ENCODE peak calls at places on chromosome 2, in ten cellular contexts. C, K, Z, M, F, S, B, I, A and N are unnamed samples.

GRCh38 chr2:74984947-74985637 is 26.6 kb downstream of the POLE4 start:
- DNase-seq in C (no peak), K (no peak), Z (no peak), M (no peak), F (no peak), S (no peak), B (no peak), I (no peak), A (no peak), N (no peak)

GRCh38 chr2:86410581-86410980 is 30.6 kb upstream of the KDM3A start:
- DNase-seq in C (no peak), K (no peak), Z (no peak), M (no peak), F (no peak), S (no peak), B (no peak), I (no peak), A (no peak), N (no peak)

GRCh38 chr2:9030882-9031645 is 27.6 kb upstream of the MBOAT2 start:
- DNase-seq in C (no peak), K (no peak), Z (no peak), M (no peak), F (peak), S (peak), B (no peak), I (no peak), A (no peak), N (no peak)

GRCh38 chr2:219175928-219176817 is 552 bp downstream of the CNPPD1 start:
- DNase-seq in C (peak), K (peak), Z (no peak), M (no peak), F (peak), S (peak), B (no peak), I (peak), A (peak), N (no peak)

GRCh38 chr2:210199186-210199765 is 26.0 kb downstream of the ACADL start:
- DNase-seq in C (no peak), K (no peak), Z (no peak), M (no peak), F (peak), S (peak), B (no peak), I (no peak), A (no peak), N (no peak)

GRCh38 chr2:32626591-32627221 is 1.1 kb upstream of the TTC27 start:
- DNase-seq in C (no peak), K (no peak), Z (no peak), M (no peak), F (no peak), S (no peak), B (no peak), I (no peak), A (no peak), N (no peak)

GRCh38 chr2:240223631-240224030 is 83.2 kb upstream of the OTOS start:
- DNase-seq in C (no peak), K (no peak), Z (no peak), M (no peak), F (no peak), S (no peak), B (no peak), I (no peak), A (no peak), N (no peak)

GRCh38 chr2:212536385-212537310 is 2.0 kb downstream of the ERBB4 start:
- DNase-seq in C (no peak), K (no peak), Z (no peak), M (no peak), F (no peak), S (no peak), B (no peak), I (peak), A (no peak), N (no peak)

GRCh38 chr2:7070483-7070882 is 153.3 kb downstream of the RNF144A start:
- DNase-seq in C (no peak), K (no peak), Z (no peak), M (no peak), F (no peak), S (no peak), B (no peak), I (no peak), A (no peak), N (no peak)

GRCh38 chr2:173119069-173119807 is 43.6 kb downstream of the MAP3K20 start:
- DNase-seq in C (peak), K (peak), Z (no peak), M (no peak), F (peak), S (no peak), B (no peak), I (no peak), A (no peak), N (no peak)

GRCh38 chr2:151051584-151052220 is 210.0 kb downstream of the RBM43 start:
- DNase-seq in C (peak), K (no peak), Z (no peak), M (peak), F (peak), S (peak), B (no peak), I (no peak), A (no peak), N (no peak)

GRCh38 chr2:71498261-71498701 is 44.9 kb downstream of the DYSF start:
- DNase-seq in C (no peak), K (no peak), Z (no peak), M (peak), F (peak), S (peak), B (peak), I (no peak), A (no peak), N (no peak)

GRCh38 chr2:136060401-136060940 is 57.5 kb downstream of the CXCR4 start:
- DNase-seq in C (no peak), K (no peak), Z (no peak), M (no peak), F (peak), S (no peak), B (no peak), I (no peak), A (no peak), N (no peak)

GRCh38 chr2:239193925-239194687 is 206.7 kb downstream of the HDAC4 start:
- DNase-seq in C (no peak), K (no peak), Z (no peak), M (no peak), F (no peak), S (no peak), B (no peak), I (no peak), A (peak), N (no peak)
- TF ChIP-seq CTCF in C (no peak), K (no peak), Z (no peak), M (no peak), F (peak), S (no peak), B (peak), I (no peak), A (no peak), N (no peak)

GRCh38 chr2:10169053-10169578 is 46.6 kb downstream of the RRM2 start:
- DNase-seq in C (no peak), K (no peak), Z (no peak), M (no peak), F (no peak), S (no peak), B (no peak), I (no peak), A (no peak), N (no peak)
- TF ChIP-seq CTCF in C (no peak), K (no peak), Z (no peak), M (no peak), F (no peak), S (no peak), B (no peak), I (no peak), A (no peak), N (no peak)

GRCh38 chr2:96546321-96546720 is 9.8 kb downstream of the ARID5A start:
- DNase-seq in C (no peak), K (no peak), Z (no peak), M (no peak), F (no peak), S (no peak), B (no peak), I (no peak), A (no peak), N (no peak)

GRCh38 chr2:96546797-96547196 is 10.2 kb downstream of the ARID5A start:
- DNase-seq in C (no peak), K (no peak), Z (no peak), M (no peak), F (no peak), S (no peak), B (no peak), I (no peak), A (no peak), N (no peak)

GRCh38 chr2:96547751-96548161 is 11.2 kb downstream of the ARID5A start:
- DNase-seq in C (no peak), K (no peak), Z (no peak), M (no peak), F (peak), S (no peak), B (no peak), I (no peak), A (no peak), N (no peak)

GRCh38 chr2:96548558-96549465 is 12.3 kb downstream of the ARID5A start:
- DNase-seq in C (no peak), K (no peak), Z (no peak), M (no peak), F (no peak), S (no peak), B (no peak), I (no peak), A (no peak), N (peak)

GRCh38 chr2:96547203-96547641 is 10.7 kb downstream of the ARID5A start:
- DNase-seq in C (no peak), K (no peak), Z (no peak), M (no peak), F (no peak), S (no peak), B (no peak), I (no peak), A (no peak), N (no peak)
- TF ChIP-seq CTCF in C (no peak), K (no peak), Z (no peak), M (no peak), F (no peak), S (no peak), B (no peak), I (no peak), A (no peak), N (no peak)

GRCh38 chr2:241885701-241886643 is 16.4 kb downstream of the RTP5 start:
- DNase-seq in C (no peak), K (no peak), Z (no peak), M (no peak), F (no peak), S (no peak), B (no peak), I (no peak), A (no peak), N (no peak)

GRCh38 chr2:241884951-241885700 is 15.6 kb downstream of the RTP5 start:
- DNase-seq in C (no peak), K (peak), Z (no peak), M (no peak), F (no peak), S (no peak), B (no peak), I (no peak), A (no peak), N (no peak)

GRCh38 chr2:241879326-241879725 is 9.8 kb downstream of the RTP5 start:
- DNase-seq in C (no peak), K (peak), Z (no peak), M (no peak), F (no peak), S (no peak), B (no peak), I (no peak), A (no peak), N (no peak)

GRCh38 chr2:241880311-241881073 is 11.0 kb downstream of the RTP5 start:
- DNase-seq in C (no peak), K (peak), Z (no peak), M (no peak), F (no peak), S (no peak), B (no peak), I (no peak), A (no peak), N (no peak)

GRCh38 chr2:241882090-241882625 is 12.6 kb downstream of the RTP5 start:
- DNase-seq in C (peak), K (peak), Z (no peak), M (no peak), F (no peak), S (no peak), B (no peak), I (no peak), A (no peak), N (no peak)
- TF ChIP-seq CTCF in C (no peak), K (no peak), Z (no peak), M (no peak), F (peak), S (no peak), B (no peak), I (no peak), A (no peak), N (no peak)

GRCh38 chr2:101961287-101962242 is 30.2 kb upstream of the IL1R2 start:
- DNase-seq in C (peak), K (peak), Z (no peak), M (no peak), F (peak), S (peak), B (no peak), I (peak), A (no peak), N (no peak)
- TF ChIP-seq CTCF in C (no peak), K (no peak), Z (no peak), M (no peak), F (peak), S (peak), B (no peak), I (no peak), A (no peak), N (no peak)